ENCODE peak calls at places on chromosomes 2 and 18, in four cellular contexts. U is mesendoderm, E is heart left ventricle, P is psoas muscle. I is an unnamed sample. For H3K4me1, the result is how much of the 10 kb centered on the place peaks cover.

GRCh38 chr18:2846241-2846637 is 567 bp upstream of the EMILIN2 start:
- DNase-seq in P (peak), E (peak), U (peak), I (no peak)

GRCh38 chr18:23131693-23132319 is 3.5 kb upstream of the CABLES1 start:
- DNase-seq in E (no peak), P (no peak), U (peak), I (no peak)

GRCh38 chr2:55161295-55162210 is 70.5 kb downstream of the CLHC1 start:
- DNase-seq in P (no peak), E (no peak), U (no peak), I (no peak)

GRCh38 chr2:222646008-222646407 is 9.9 kb downstream of the FARSB start:
- DNase-seq in P (no peak), E (no peak), U (no peak), I (no peak)

GRCh38 chr2:173350383-173350782 is 4.3 kb upstream of the CDCA7 start:
- DNase-seq in U (no peak), P (no peak), E (no peak), I (no peak)

GRCh38 chr2:86790828-86791561 is at the start of gene CD8A:
- DNase-seq in E (no peak), P (no peak), U (peak), I (no peak)

GRCh38 chr2:53490659-53491058 is 276.9 kb upstream of the CHAC2 start:
- DNase-seq in E (no peak), P (peak), U (no peak), I (peak)

GRCh38 chr2:54577035-54577434 is 120.9 kb downstream of the SPTBN1 start:
- DNase-seq in U (no peak), E (no peak), P (no peak), I (peak)

GRCh38 chr2:205510345-205510744 is 172.0 kb upstream of the NRP2 start:
- DNase-seq in P (no peak), U (peak), E (no peak), I (no peak)

GRCh38 chr18:36589857-36590543 is 238.8 kb downstream of the TPGS2 start:
- DNase-seq in P (no peak), E (no peak), U (peak), I (no peak)

GRCh38 chr2:20877944-20878343 is 55.0 kb upstream of the LDAH start:
- DNase-seq in P (no peak), E (no peak), U (no peak), I (no peak)

GRCh38 chr2:169119816-169120215 is 50.5 kb downstream of the DHRS9 start:
- DNase-seq in E (no peak), U (no peak), P (no peak), I (no peak)

GRCh38 chr2:29129586-29130281 is 14.5 kb downstream of the CLIP4 start:
- DNase-seq in E (no peak), P (no peak), U (peak), I (no peak)

GRCh38 chr2:237864940-237865622 is 5.7 kb downstream of the RAMP1 start:
- DNase-seq in P (peak), E (peak), U (peak), I (no peak)

GRCh38 chr2:218036371-218036770 is 32.7 kb upstream of the RUFY4 start:
- DNase-seq in E (no peak), U (no peak), P (no peak), I (no peak)

GRCh38 chr2:39631715-39632114 is 34.0 kb upstream of the TMEM178A start:
- DNase-seq in U (no peak), E (no peak), P (no peak), I (no peak)

GRCh38 chr2:127400897-127401756 is 13.4 kb upstream of the MAP3K2 start:
- DNase-seq in U (peak), P (no peak), E (no peak), I (no peak)

GRCh38 chr18:78857252-78858150 is 122.1 kb upstream of the SALL3 start:
- DNase-seq in U (no peak), E (no peak), P (no peak), I (no peak)

DNA sequence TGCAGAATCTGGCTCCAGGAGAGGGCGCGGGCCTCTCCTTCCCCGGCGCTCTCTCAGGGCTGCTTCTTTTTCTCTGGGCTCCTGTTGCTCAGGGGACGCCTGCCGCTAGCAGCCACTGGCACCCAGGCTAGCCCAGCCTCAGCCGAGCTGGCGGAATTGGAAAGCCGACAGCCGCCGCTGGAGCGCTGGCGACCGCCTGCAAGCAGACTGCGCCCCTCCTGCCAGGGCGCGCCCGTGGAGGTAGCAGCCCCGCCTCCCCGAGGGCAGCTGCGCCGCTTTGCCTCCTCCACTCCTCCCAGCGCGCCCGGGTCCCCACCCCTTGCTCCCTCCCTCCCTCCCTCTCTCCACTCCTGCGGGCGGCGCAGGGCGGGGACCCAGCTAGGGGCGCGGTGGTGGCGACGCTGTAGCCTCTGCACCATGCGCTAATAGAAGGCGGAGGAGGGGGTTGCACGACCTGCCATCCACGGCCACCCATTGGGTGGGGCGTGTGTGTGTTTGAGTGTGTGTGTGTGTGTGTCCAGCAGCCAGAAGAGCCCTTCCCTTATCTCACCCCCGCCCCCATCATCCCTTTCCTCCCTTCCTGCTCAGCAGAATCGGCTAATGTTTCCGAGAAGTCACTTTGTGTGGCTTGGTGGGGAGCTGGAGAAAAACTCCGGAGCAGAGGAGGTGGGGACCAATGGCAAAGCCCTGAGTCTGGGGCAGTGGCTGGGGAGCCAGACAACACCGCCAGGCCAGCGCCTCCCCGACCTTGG is at the start of gene SCN9A:
- DNase-seq in P (peak), U (peak), E (peak), I (peak)
- H3K4me3 ChIP-seq in P (peak), U (peak), E (peak), I (peak)

GRCh38 chr2:45011621-45012602 is 2.7 kb upstream of the SIX2 start:
- DNase-seq in P (no peak), U (no peak), E (no peak), I (no peak)
- H3K4me1 ChIP-seq in P (under half), U (under half), E (under half), I (half or more)

DNA sequence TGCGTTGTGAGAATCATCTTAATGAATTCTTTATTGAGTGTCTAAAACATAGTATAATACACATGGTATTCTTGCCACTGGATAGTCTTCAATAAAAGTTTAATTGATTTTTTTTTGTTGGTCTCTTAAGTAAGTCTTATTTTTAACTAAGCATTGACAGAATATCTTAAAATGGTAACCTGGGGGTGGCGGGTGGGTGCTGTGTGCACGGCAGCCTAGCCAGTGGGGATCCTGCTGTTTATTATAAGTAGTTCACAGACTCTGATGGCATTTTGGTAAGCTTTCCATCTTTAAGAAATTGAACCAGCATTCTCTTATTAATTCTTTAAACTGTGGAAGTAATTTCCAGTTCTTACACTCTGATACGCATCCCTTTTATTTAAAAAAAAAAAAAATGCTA is 6.0 kb downstream of the SOX11 start:
- DNase-seq in U (no peak), E (no peak), P (no peak), I (no peak)
- H3K4me3 ChIP-seq in U (no peak), E (no peak), P (no peak), I (no peak)

GRCh38 chr2:33215299-33215698 is 261.1 kb upstream of the RASGRP3 start:
- DNase-seq in U (no peak), P (peak), E (peak), I (peak)
- H3K4me1 ChIP-seq in U (under half), P (under half), E (under half), I (half or more)

GRCh38 chr2:34997779-34998178 is 1357.8 kb upstream of the CRIM1 start:
- DNase-seq in P (no peak), U (no peak), E (no peak), I (no peak)
- H3K4me3 ChIP-seq in P (no peak), U (no peak), E (no peak), I (no peak)

GRCh38 chr18:46622451-46622850 is 34.6 kb downstream of the LOXHD1 start:
- DNase-seq in P (no peak), E (no peak), U (no peak), I (no peak)

GRCh38 chr18:46625069-46625468 is 32.0 kb downstream of the LOXHD1 start:
- DNase-seq in U (no peak), E (no peak), P (no peak), I (no peak)

GRCh38 chr18:46623541-46623940 is 33.5 kb downstream of the LOXHD1 start:
- DNase-seq in P (no peak), E (no peak), U (no peak), I (peak)

GRCh38 chr18:46622999-46623398 is 34.0 kb downstream of the LOXHD1 start:
- DNase-seq in P (no peak), U (peak), E (no peak), I (no peak)

GRCh38 chr18:46624127-46624526 is 32.9 kb downstream of the LOXHD1 start:
- DNase-seq in E (no peak), U (no peak), P (no peak), I (no peak)
- H3K4me1 ChIP-seq in E (under half), U (under half), P (under half), I (under half)